ENCODE peak calls at places on chromosomes 4 and X, in nine cellular contexts. One of them, this sample, is unnamed.

GRCh38 chrX:34880656-34881055 is 61.9 kb upstream of the FAM47B start:
- DNase-seq in left lung: no peak
- DNase-seq in AG20443: peak; percentile 35
- DNase-seq in stimulated activated CD8-positive, alpha-beta memory T cell treated with anti-CD3 and anti-CD28 coated beads, Interleukin-15, amount 100 ng/mL, for 4 hours: no peak
- DNase-seq in SIG-M5: no peak
- DNase-seq in NCI-H2029: no peak
- DNase-seq in T follicular helper cell: no peak
- DNase-seq in stimulated activated CD4-positive, alpha-beta T cell treated with anti-CD3 and anti-CD28 coated beads, Interleukin-2, amount 100 ng/mL, for 48 hours: no peak
- DNase-seq in putamen: no peak
- DNase-seq in this sample: no peak

GRCh38 chr4:160009656-160010493 is 907.0 kb downstream of the RAPGEF2 start:
- DNase-seq in stimulated activated CD8-positive, alpha-beta memory T cell treated with anti-CD3 and anti-CD28 coated beads, Interleukin-15, amount 100 ng/mL, for 4 hours: no peak
- DNase-seq in left lung: no peak
- DNase-seq in SIG-M5: no peak
- DNase-seq in AG20443: no peak
- DNase-seq in T follicular helper cell: no peak
- DNase-seq in putamen: no peak
- DNase-seq in NCI-H2029: no peak
- DNase-seq in stimulated activated CD4-positive, alpha-beta T cell treated with anti-CD3 and anti-CD28 coated beads, Interleukin-2, amount 100 ng/mL, for 48 hours: no peak
- DNase-seq in this sample: no peak

GRCh38 chrX:153381684-153382532 is 19.2 kb downstream of the PNMA6E start:
- DNase-seq in T follicular helper cell: no peak
- DNase-seq in SIG-M5: no peak
- DNase-seq in NCI-H2029: peak; percentile 61
- DNase-seq in stimulated activated CD8-positive, alpha-beta memory T cell treated with anti-CD3 and anti-CD28 coated beads, Interleukin-15, amount 100 ng/mL, for 4 hours: no peak
- DNase-seq in stimulated activated CD4-positive, alpha-beta T cell treated with anti-CD3 and anti-CD28 coated beads, Interleukin-2, amount 100 ng/mL, for 48 hours: peak; percentile 0
- DNase-seq in AG20443: peak; percentile 71
- DNase-seq in putamen: no peak
- DNase-seq in left lung: no peak
- DNase-seq in this sample: peak; percentile 66

GRCh38 chr4:52143815-52144214 is 92.7 kb downstream of the SPATA18 start:
- DNase-seq in NCI-H2029: no peak
- DNase-seq in AG20443: no peak
- DNase-seq in T follicular helper cell: no peak
- DNase-seq in SIG-M5: no peak
- DNase-seq in putamen: no peak
- DNase-seq in stimulated activated CD4-positive, alpha-beta T cell treated with anti-CD3 and anti-CD28 coated beads, Interleukin-2, amount 100 ng/mL, for 48 hours: no peak
- DNase-seq in left lung: no peak
- DNase-seq in stimulated activated CD8-positive, alpha-beta memory T cell treated with anti-CD3 and anti-CD28 coated beads, Interleukin-15, amount 100 ng/mL, for 4 hours: no peak
- DNase-seq in this sample: no peak

GRCh38 chr4:165208741-165209388 is 1.5 kb downstream of the KLHL2 start:
- DNase-seq in stimulated activated CD8-positive, alpha-beta memory T cell treated with anti-CD3 and anti-CD28 coated beads, Interleukin-15, amount 100 ng/mL, for 4 hours: no peak
- DNase-seq in NCI-H2029: peak; percentile 10
- DNase-seq in left lung: no peak
- DNase-seq in T follicular helper cell: no peak
- DNase-seq in AG20443: no peak
- DNase-seq in putamen: peak; percentile 45
- DNase-seq in stimulated activated CD4-positive, alpha-beta T cell treated with anti-CD3 and anti-CD28 coated beads, Interleukin-2, amount 100 ng/mL, for 48 hours: no peak
- DNase-seq in SIG-M5: no peak
- DNase-seq in this sample: peak; percentile 52

GRCh38 chr4:151744614-151745013 is 16.2 kb downstream of the GATB start:
- DNase-seq in AG20443: peak; percentile 82
- DNase-seq in SIG-M5: no peak
- DNase-seq in NCI-H2029: no peak
- DNase-seq in left lung: no peak
- DNase-seq in stimulated activated CD4-positive, alpha-beta T cell treated with anti-CD3 and anti-CD28 coated beads, Interleukin-2, amount 100 ng/mL, for 48 hours: no peak
- DNase-seq in putamen: no peak
- DNase-seq in stimulated activated CD8-positive, alpha-beta memory T cell treated with anti-CD3 and anti-CD28 coated beads, Interleukin-15, amount 100 ng/mL, for 4 hours: no peak
- DNase-seq in T follicular helper cell: no peak
- DNase-seq in this sample: no peak

GRCh38 chrX:3268804-3269203 is 77.6 kb downstream of the MXRA5 start:
- DNase-seq in stimulated activated CD4-positive, alpha-beta T cell treated with anti-CD3 and anti-CD28 coated beads, Interleukin-2, amount 100 ng/mL, for 48 hours: no peak
- DNase-seq in SIG-M5: no peak
- DNase-seq in left lung: no peak
- DNase-seq in NCI-H2029: no peak
- DNase-seq in T follicular helper cell: no peak
- DNase-seq in stimulated activated CD8-positive, alpha-beta memory T cell treated with anti-CD3 and anti-CD28 coated beads, Interleukin-15, amount 100 ng/mL, for 4 hours: no peak
- DNase-seq in AG20443: peak; percentile 11
- DNase-seq in putamen: no peak
- DNase-seq in this sample: no peak

GRCh38 chr4:168651374-168651773 is 154.5 kb downstream of the PALLD start:
- DNase-seq in left lung: no peak
- DNase-seq in T follicular helper cell: no peak
- DNase-seq in putamen: no peak
- DNase-seq in SIG-M5: no peak
- DNase-seq in stimulated activated CD8-positive, alpha-beta memory T cell treated with anti-CD3 and anti-CD28 coated beads, Interleukin-15, amount 100 ng/mL, for 4 hours: no peak
- DNase-seq in NCI-H2029: no peak
- DNase-seq in stimulated activated CD4-positive, alpha-beta T cell treated with anti-CD3 and anti-CD28 coated beads, Interleukin-2, amount 100 ng/mL, for 48 hours: no peak
- DNase-seq in AG20443: no peak
- DNase-seq in this sample: no peak

GRCh38 chr4:5772528-5773270 is 61.7 kb downstream of the EVC start:
- DNase-seq in left lung: no peak
- DNase-seq in AG20443: no peak
- DNase-seq in SIG-M5: no peak
- DNase-seq in T follicular helper cell: no peak
- DNase-seq in NCI-H2029: no peak
- DNase-seq in stimulated activated CD4-positive, alpha-beta T cell treated with anti-CD3 and anti-CD28 coated beads, Interleukin-2, amount 100 ng/mL, for 48 hours: no peak
- DNase-seq in stimulated activated CD8-positive, alpha-beta memory T cell treated with anti-CD3 and anti-CD28 coated beads, Interleukin-15, amount 100 ng/mL, for 4 hours: no peak
- DNase-seq in putamen: no peak
- DNase-seq in this sample: no peak

This sample was measured in NAMALWA.